ENCODE peak calls at places on chromosomes 13 and 19, in five cellular contexts. One of them, this sample, is unnamed.
A peak's percentile ranks its signal among the peaks of the same experiment; 100 is the strongest.

GRCh38 chr13:51731759-51732158 is 72.2 kb downstream of the DHRS12 start:
- DNase-seq in lower lobe of right lung: no peak
- DNase-seq in AG04449: no peak
- DNase-seq in hippocampal formation: peak; percentile 85
- DNase-seq in stimulated activated CD8-positive, alpha-beta memory T cell treated with anti-CD3 and anti-CD28 coated beads, Interleukin-4, amount 100 ng/mL, for 24 hours: no peak
- DNase-seq in this sample: no peak

GRCh38 chr13:51637852-51638496 is 53.7 kb downstream of the WDFY2 start:
- DNase-seq in lower lobe of right lung: no peak
- DNase-seq in AG04449: no peak
- DNase-seq in hippocampal formation: no peak
- DNase-seq in stimulated activated CD8-positive, alpha-beta memory T cell treated with anti-CD3 and anti-CD28 coated beads, Interleukin-4, amount 100 ng/mL, for 24 hours: no peak
- DNase-seq in this sample: no peak

GRCh38 chr13:30736461-30736860 is 1.1 kb downstream of the ALOX5AP start:
- DNase-seq in lower lobe of right lung: no peak
- DNase-seq in AG04449: no peak
- DNase-seq in hippocampal formation: no peak
- DNase-seq in stimulated activated CD8-positive, alpha-beta memory T cell treated with anti-CD3 and anti-CD28 coated beads, Interleukin-4, amount 100 ng/mL, for 24 hours: no peak
- DNase-seq in this sample: no peak

GRCh38 chr13:98742961-98743360 is 9.5 kb downstream of the SLC15A1 start:
- DNase-seq in lower lobe of right lung: no peak
- DNase-seq in AG04449: no peak
- DNase-seq in hippocampal formation: no peak
- DNase-seq in stimulated activated CD8-positive, alpha-beta memory T cell treated with anti-CD3 and anti-CD28 coated beads, Interleukin-4, amount 100 ng/mL, for 24 hours: no peak
- DNase-seq in this sample: no peak

GRCh38 chr13:87671824-87672603 is 843 bp downstream of the SLITRK5 start:
- DNase-seq in lower lobe of right lung: no peak
- DNase-seq in AG04449: no peak
- DNase-seq in hippocampal formation: no peak
- DNase-seq in stimulated activated CD8-positive, alpha-beta memory T cell treated with anti-CD3 and anti-CD28 coated beads, Interleukin-4, amount 100 ng/mL, for 24 hours: no peak
- DNase-seq in this sample: no peak

GRCh38 chr13:73984949-73985691 is 149.1 kb downstream of the KLF12 start:
- DNase-seq in lower lobe of right lung: no peak
- DNase-seq in AG04449: no peak
- DNase-seq in hippocampal formation: no peak
- DNase-seq in stimulated activated CD8-positive, alpha-beta memory T cell treated with anti-CD3 and anti-CD28 coated beads, Interleukin-4, amount 100 ng/mL, for 24 hours: peak; percentile 49
- DNase-seq in this sample: no peak

GRCh38 chr19:6417713-6418561 is 6.7 kb downstream of the KHSRP start:
- DNase-seq in lower lobe of right lung: no peak
- DNase-seq in AG04449: no peak
- DNase-seq in hippocampal formation: peak; percentile 5
- DNase-seq in stimulated activated CD8-positive, alpha-beta memory T cell treated with anti-CD3 and anti-CD28 coated beads, Interleukin-4, amount 100 ng/mL, for 24 hours: no peak
- DNase-seq in this sample: no peak

GRCh38 chr13:47803131-47803530 is 197.9 kb downstream of the SUCLA2 start:
- DNase-seq in lower lobe of right lung: no peak
- DNase-seq in AG04449: no peak
- DNase-seq in hippocampal formation: no peak
- DNase-seq in stimulated activated CD8-positive, alpha-beta memory T cell treated with anti-CD3 and anti-CD28 coated beads, Interleukin-4, amount 100 ng/mL, for 24 hours: no peak
- DNase-seq in this sample: no peak

GRCh38 chr13:72495681-72496080 is 231.7 kb downstream of the MZT1 start:
- DNase-seq in lower lobe of right lung: no peak
- DNase-seq in AG04449: no peak
- DNase-seq in hippocampal formation: no peak
- DNase-seq in stimulated activated CD8-positive, alpha-beta memory T cell treated with anti-CD3 and anti-CD28 coated beads, Interleukin-4, amount 100 ng/mL, for 24 hours: no peak
- DNase-seq in this sample: no peak

GRCh38 chr19:44615529-44616247 is 2.3 kb downstream of the IGSF23 start:
- DNase-seq in lower lobe of right lung: no peak
- DNase-seq in AG04449: no peak
- DNase-seq in hippocampal formation: no peak
- DNase-seq in stimulated activated CD8-positive, alpha-beta memory T cell treated with anti-CD3 and anti-CD28 coated beads, Interleukin-4, amount 100 ng/mL, for 24 hours: no peak
- DNase-seq in this sample: no peak

GRCh38 chr13:27293873-27294515 is 23.4 kb downstream of the RASL11A start:
- DNase-seq in lower lobe of right lung: no peak
- DNase-seq in AG04449: no peak
- DNase-seq in hippocampal formation: no peak
- DNase-seq in stimulated activated CD8-positive, alpha-beta memory T cell treated with anti-CD3 and anti-CD28 coated beads, Interleukin-4, amount 100 ng/mL, for 24 hours: no peak
- DNase-seq in this sample: no peak

GRCh38 chr19:8221161-8221560 is 12.0 kb downstream of the CERS4 start:
- DNase-seq in lower lobe of right lung: peak; percentile 62
- DNase-seq in AG04449: no peak
- DNase-seq in hippocampal formation: peak; percentile 77
- DNase-seq in stimulated activated CD8-positive, alpha-beta memory T cell treated with anti-CD3 and anti-CD28 coated beads, Interleukin-4, amount 100 ng/mL, for 24 hours: no peak
- DNase-seq in this sample: no peak

GRCh38 chr13:33817843-33818661 is at the start of gene RFC3:
- DNase-seq in lower lobe of right lung: peak; percentile 96
- DNase-seq in AG04449: peak; percentile 59
- DNase-seq in hippocampal formation: peak; percentile 84
- DNase-seq in stimulated activated CD8-positive, alpha-beta memory T cell treated with anti-CD3 and anti-CD28 coated beads, Interleukin-4, amount 100 ng/mL, for 24 hours: peak; percentile 88
- DNase-seq in this sample: peak; percentile 93

GRCh38 chr19:14031719-14032480 is at the start of gene IL27RA:
- DNase-seq in lower lobe of right lung: peak; percentile 81
- DNase-seq in AG04449: no peak
- DNase-seq in hippocampal formation: no peak
- DNase-seq in stimulated activated CD8-positive, alpha-beta memory T cell treated with anti-CD3 and anti-CD28 coated beads, Interleukin-4, amount 100 ng/mL, for 24 hours: peak; percentile 67
- DNase-seq in this sample: peak; percentile 61

GRCh38 chr19:18386543-18387251 is 739 bp downstream of the GDF15 start:
- DNase-seq in lower lobe of right lung: no peak
- DNase-seq in AG04449: no peak
- DNase-seq in hippocampal formation: no peak
- DNase-seq in stimulated activated CD8-positive, alpha-beta memory T cell treated with anti-CD3 and anti-CD28 coated beads, Interleukin-4, amount 100 ng/mL, for 24 hours: no peak
- DNase-seq in this sample: peak; percentile 77

GRCh38 chr13:23695711-23696512 is 125.7 kb downstream of the TNFRSF19 start:
- DNase-seq in lower lobe of right lung: peak; percentile 73
- DNase-seq in AG04449: no peak
- DNase-seq in hippocampal formation: no peak
- DNase-seq in stimulated activated CD8-positive, alpha-beta memory T cell treated with anti-CD3 and anti-CD28 coated beads, Interleukin-4, amount 100 ng/mL, for 24 hours: peak; percentile 34
- DNase-seq in this sample: no peak

GRCh38 chr19:15332311-15332996 is at the start of gene BRD4:
- DNase-seq in lower lobe of right lung: peak; percentile 83
- DNase-seq in AG04449: no peak
- DNase-seq in hippocampal formation: peak; percentile 26
- DNase-seq in stimulated activated CD8-positive, alpha-beta memory T cell treated with anti-CD3 and anti-CD28 coated beads, Interleukin-4, amount 100 ng/mL, for 24 hours: peak; percentile 66
- DNase-seq in this sample: peak; percentile 44

GRCh38 chr13:41465215-41465907 is 8.0 kb downstream of the RGCC start:
- DNase-seq in lower lobe of right lung: peak; percentile 71
- DNase-seq in AG04449: peak; percentile 10
- DNase-seq in hippocampal formation: no peak
- DNase-seq in stimulated activated CD8-positive, alpha-beta memory T cell treated with anti-CD3 and anti-CD28 coated beads, Interleukin-4, amount 100 ng/mL, for 24 hours: peak; percentile 78
- DNase-seq in this sample: no peak

GRCh38 chr13:111165189-111165588 is 50.1 kb downstream of the ARHGEF7 start:
- DNase-seq in lower lobe of right lung: no peak
- DNase-seq in AG04449: no peak
- DNase-seq in hippocampal formation: no peak
- DNase-seq in stimulated activated CD8-positive, alpha-beta memory T cell treated with anti-CD3 and anti-CD28 coated beads, Interleukin-4, amount 100 ng/mL, for 24 hours: no peak
- DNase-seq in this sample: no peak

GRCh38 chr13:107838592-107839161 is 376.7 kb downstream of the LIG4 start:
- DNase-seq in lower lobe of right lung: no peak
- DNase-seq in AG04449: no peak
- DNase-seq in hippocampal formation: no peak
- DNase-seq in stimulated activated CD8-positive, alpha-beta memory T cell treated with anti-CD3 and anti-CD28 coated beads, Interleukin-4, amount 100 ng/mL, for 24 hours: no peak
- DNase-seq in this sample: no peak

GRCh38 chr19:55626350-55626749 is 2.0 kb upstream of the ZNF784 start:
- DNase-seq in lower lobe of right lung: no peak
- DNase-seq in AG04449: no peak
- DNase-seq in hippocampal formation: no peak
- DNase-seq in stimulated activated CD8-positive, alpha-beta memory T cell treated with anti-CD3 and anti-CD28 coated beads, Interleukin-4, amount 100 ng/mL, for 24 hours: no peak
- DNase-seq in this sample: no peak

GRCh38 chr19:2289714-2290435 is 7.9 kb upstream of the PEAK3 start:
- DNase-seq in lower lobe of right lung: peak; percentile 82
- DNase-seq in AG04449: no peak
- DNase-seq in hippocampal formation: no peak
- DNase-seq in stimulated activated CD8-positive, alpha-beta memory T cell treated with anti-CD3 and anti-CD28 coated beads, Interleukin-4, amount 100 ng/mL, for 24 hours: no peak
- DNase-seq in this sample: no peak

GRCh38 chr19:51339687-51340656 is 2.0 kb downstream of the VSIG10L start:
- DNase-seq in lower lobe of right lung: peak; percentile 99
- DNase-seq in AG04449: peak; percentile 74
- DNase-seq in hippocampal formation: peak; percentile 88
- DNase-seq in stimulated activated CD8-positive, alpha-beta memory T cell treated with anti-CD3 and anti-CD28 coated beads, Interleukin-4, amount 100 ng/mL, for 24 hours: peak; percentile 95
- DNase-seq in this sample: peak; percentile 98

GRCh38 chr13:51488212-51488611 is 35.4 kb upstream of the INTS6 start:
- DNase-seq in lower lobe of right lung: no peak
- DNase-seq in AG04449: no peak
- DNase-seq in hippocampal formation: no peak
- DNase-seq in stimulated activated CD8-positive, alpha-beta memory T cell treated with anti-CD3 and anti-CD28 coated beads, Interleukin-4, amount 100 ng/mL, for 24 hours: no peak
- DNase-seq in this sample: no peak

GRCh38 chr19:39871362-39871761 is 25.2 kb upstream of the FBL start:
- DNase-seq in lower lobe of right lung: no peak
- DNase-seq in AG04449: no peak
- DNase-seq in hippocampal formation: no peak
- DNase-seq in stimulated activated CD8-positive, alpha-beta memory T cell treated with anti-CD3 and anti-CD28 coated beads, Interleukin-4, amount 100 ng/mL, for 24 hours: no peak
- DNase-seq in this sample: no peak

GRCh38 chr19:355134-355533 is 10.5 kb upstream of the MIER2 start:
- DNase-seq in lower lobe of right lung: no peak
- DNase-seq in AG04449: no peak
- DNase-seq in hippocampal formation: no peak
- DNase-seq in stimulated activated CD8-positive, alpha-beta memory T cell treated with anti-CD3 and anti-CD28 coated beads, Interleukin-4, amount 100 ng/mL, for 24 hours: no peak
- DNase-seq in this sample: no peak

GRCh38 chr19:18313398-18313797 is 9.5 kb downstream of the LSM4 start:
- DNase-seq in lower lobe of right lung: no peak
- DNase-seq in AG04449: no peak
- DNase-seq in hippocampal formation: no peak
- DNase-seq in stimulated activated CD8-positive, alpha-beta memory T cell treated with anti-CD3 and anti-CD28 coated beads, Interleukin-4, amount 100 ng/mL, for 24 hours: no peak
- DNase-seq in this sample: no peak

GRCh38 chr19:30083125-30083681 is 141.2 kb downstream of the URI1 start:
- DNase-seq in lower lobe of right lung: no peak
- DNase-seq in AG04449: no peak
- DNase-seq in hippocampal formation: no peak
- DNase-seq in stimulated activated CD8-positive, alpha-beta memory T cell treated with anti-CD3 and anti-CD28 coated beads, Interleukin-4, amount 100 ng/mL, for 24 hours: no peak
- DNase-seq in this sample: no peak

GRCh38 chr13:26999499-26999898 is 172.1 kb downstream of the USP12 start:
- DNase-seq in lower lobe of right lung: no peak
- DNase-seq in AG04449: no peak
- DNase-seq in hippocampal formation: no peak
- DNase-seq in stimulated activated CD8-positive, alpha-beta memory T cell treated with anti-CD3 and anti-CD28 coated beads, Interleukin-4, amount 100 ng/mL, for 24 hours: no peak
- DNase-seq in this sample: no peak

GRCh38 chr19:16035601-16036297 is 40.5 kb upstream of the TPM4 start:
- DNase-seq in lower lobe of right lung: peak; percentile 39
- DNase-seq in AG04449: no peak
- DNase-seq in hippocampal formation: no peak
- DNase-seq in stimulated activated CD8-positive, alpha-beta memory T cell treated with anti-CD3 and anti-CD28 coated beads, Interleukin-4, amount 100 ng/mL, for 24 hours: no peak
- DNase-seq in this sample: no peak

GRCh38 chr13:109672545-109672944 is 113.8 kb downstream of the IRS2 start:
- DNase-seq in lower lobe of right lung: no peak
- DNase-seq in AG04449: peak; percentile 9
- DNase-seq in hippocampal formation: no peak
- DNase-seq in stimulated activated CD8-positive, alpha-beta memory T cell treated with anti-CD3 and anti-CD28 coated beads, Interleukin-4, amount 100 ng/mL, for 24 hours: no peak
- DNase-seq in this sample: no peak

GRCh38 chr19:4061178-4061682 is 5.5 kb downstream of the ZBTB7A start:
- DNase-seq in lower lobe of right lung: peak; percentile 92
- DNase-seq in AG04449: no peak
- DNase-seq in hippocampal formation: no peak
- DNase-seq in stimulated activated CD8-positive, alpha-beta memory T cell treated with anti-CD3 and anti-CD28 coated beads, Interleukin-4, amount 100 ng/mL, for 24 hours: no peak
- DNase-seq in this sample: no peak

GRCh38 chr19:40982594-40983101 is 8.4 kb upstream of the CYP2B6 start:
- DNase-seq in lower lobe of right lung: no peak
- DNase-seq in AG04449: no peak
- DNase-seq in hippocampal formation: no peak
- DNase-seq in stimulated activated CD8-positive, alpha-beta memory T cell treated with anti-CD3 and anti-CD28 coated beads, Interleukin-4, amount 100 ng/mL, for 24 hours: no peak
- DNase-seq in this sample: no peak